ENCODE peak calls at places on chromosomes 3 and 15, in ten cellular contexts. J is IMR-90, U is heart right ventricle, W is tibial nerve, Z is GM23248, B is hepatocyte, X is neural progenitor cell, Y is H9, H is prostate gland, N is Caco-2. F is an unnamed sample.
A peak's percentile ranks its signal among the peaks of the same experiment; 100 is the strongest.

GRCh38 chr3:45034612-45035252 is 8.6 kb downstream of the CLEC3B start:
- DNase-seq in H (no peak), N (no peak), X (no peak), B (no peak), W (no peak), U (peak; percentile 67), J (no peak), Y (no peak), Z (no peak), F (peak; percentile 91)

GRCh38 chr3:197950661-197951029 is 655 bp downstream of the RPL35A start:
- DNase-seq in Y (no peak), X (peak; percentile 13), U (no peak), B (no peak), J (no peak), N (no peak), Z (no peak), H (no peak), W (no peak), F (no peak)

GRCh38 chr15:101089579-101090459 is 162.0 kb downstream of the CHSY1 start:
- DNase-seq in H (no peak), Y (no peak), Z (no peak), U (no peak), B (no peak), N (no peak), X (no peak), J (no peak), W (no peak), F (peak; percentile 65)

GRCh38 chr3:147701195-147701594 is 292.0 kb downstream of the ZIC1 start:
- DNase-seq in H (no peak), U (no peak), X (no peak), Z (peak; percentile 20), N (no peak), B (no peak), J (no peak), Y (no peak), W (peak; percentile 41), F (no peak)

GRCh38 chr3:39150803-39151631 is 2.4 kb downstream of the CSRNP1 start:
- DNase-seq in U (peak; percentile 80), W (peak; percentile 89), N (peak; percentile 75), Z (peak; percentile 96), J (peak; percentile 97), H (peak; percentile 71), B (peak; percentile 95), Y (peak; percentile 72), X (peak; percentile 76), F (peak; percentile 96)

GRCh38 chr3:120157681-120158080 is 63.4 kb upstream of the GSK3B start:
- DNase-seq in N (no peak), Y (no peak), Z (no peak), U (no peak), J (no peak), W (no peak), B (no peak), X (no peak), H (no peak), F (no peak)

GRCh38 chr3:70333080-70333479 is 20.6 kb upstream of the MDFIC2 start:
- DNase-seq in U (no peak), J (no peak), X (no peak), Y (no peak), W (no peak), Z (no peak), H (no peak), N (no peak), B (no peak), F (no peak)

GRCh38 chr15:66233487-66234415 is 19.8 kb downstream of the MEGF11 start:
- DNase-seq in X (peak; percentile 63), W (no peak), H (no peak), Z (peak; percentile 56), N (no peak), B (no peak), J (no peak), U (no peak), Y (peak; percentile 66), F (no peak)

GRCh38 chr3:193030276-193030675 is 112.6 kb upstream of the MB21D2 start:
- DNase-seq in B (no peak), Z (peak; percentile 15), N (no peak), U (no peak), Y (no peak), W (no peak), H (no peak), X (no peak), J (peak; percentile 42), F (no peak)

GRCh38 chr3:59456852-59457485 is 407.1 kb upstream of the CFAP20DC start:
- DNase-seq in Z (no peak), X (no peak), W (no peak), H (no peak), N (no peak), U (no peak), J (no peak), B (no peak), Y (no peak), F (no peak)

GRCh38 chr15:100879046-100879445 is 585 bp upstream of the ALDH1A3 start:
- DNase-seq in W (no peak), B (no peak), N (no peak), Z (peak; percentile 42), J (no peak), X (peak; percentile 65), U (no peak), Y (no peak), H (no peak), F (no peak)

GRCh38 chr3:187361835-187362234 is 6.3 kb upstream of the RTP4 start:
- DNase-seq in J (no peak), U (no peak), H (no peak), N (no peak), Z (no peak), B (no peak), Y (no peak), X (no peak), W (no peak), F (no peak)

GRCh38 chr3:127045435-127046045 is 62.6 kb downstream of the PLXNA1 start:
- DNase-seq in Y (no peak), W (no peak), X (no peak), U (no peak), Z (no peak), B (no peak), H (no peak), N (no peak), J (no peak), F (no peak)

GRCh38 chr3:9402410-9403228 is 5.2 kb downstream of the SETD5 start:
- DNase-seq in Y (peak; percentile 77), W (no peak), J (peak; percentile 52), B (peak; percentile 73), N (peak; percentile 82), Z (peak; percentile 52), X (peak; percentile 87), U (no peak), H (no peak), F (no peak)
- H3K4me1 ChIP-seq in Y (peaks cover 4% of the 10 kb centered on the region), W (peaks cover 61% of the 10 kb centered on the region), J (peaks cover 9% of the 10 kb centered on the region), B (peaks cover 59% of the 10 kb centered on the region), N (peaks cover 60% of the 10 kb centered on the region), Z (peaks cover 65% of the 10 kb centered on the region), X (peaks cover 55% of the 10 kb centered on the region), U (peaks cover 77% of the 10 kb centered on the region), H (peaks cover 34% of the 10 kb centered on the region), F (peaks cover 1% of the 10 kb centered on the region)

GRCh38 chr3:8485141-8485840 is 16.3 kb upstream of the LMCD1 start:
- DNase-seq in X (no peak), H (no peak), J (no peak), N (no peak), Y (no peak), Z (no peak), W (no peak), U (no peak), B (no peak), F (no peak)

GRCh38 chr3:8486434-8486833 is 15.2 kb upstream of the LMCD1 start:
- DNase-seq in X (no peak), U (no peak), J (no peak), Z (no peak), H (no peak), Y (no peak), N (no peak), B (no peak), W (no peak), F (no peak)

GRCh38 chr3:8485943-8486342 is 15.7 kb upstream of the LMCD1 start:
- DNase-seq in J (no peak), B (no peak), H (no peak), N (no peak), U (no peak), X (no peak), W (no peak), Y (no peak), Z (no peak), F (no peak)

GRCh38 chr3:8488436-8488835 is 13.2 kb upstream of the LMCD1 start:
- DNase-seq in Z (peak; percentile 77), W (no peak), U (no peak), Y (no peak), J (no peak), X (no peak), N (no peak), H (no peak), B (no peak), F (no peak)

GRCh38 chr3:8486945-8487344 is 14.7 kb upstream of the LMCD1 start:
- DNase-seq in W (no peak), N (peak; percentile 81), Y (no peak), B (peak; percentile 81), U (no peak), X (no peak), Z (no peak), H (no peak), J (no peak), F (no peak)
- H3K9me3 ChIP-seq in W (no peaks in the 10 kb centered on the region), N (no peaks in the 10 kb centered on the region), Y (no peaks in the 10 kb centered on the region), B (no peaks in the 10 kb centered on the region), U (no peaks in the 10 kb centered on the region), X (no peaks in the 10 kb centered on the region), Z (no peaks in the 10 kb centered on the region), H (no peaks in the 10 kb centered on the region), J (peaks cover 5% of the 10 kb centered on the region), F (no peaks in the 10 kb centered on the region)

GRCh38 chr3:130850846-130851245 is 43.0 kb upstream of the ATP2C1 start:
- DNase-seq in W (no peak), J (no peak), N (no peak), Z (no peak), U (no peak), H (peak; percentile 54), X (no peak), Y (no peak), B (no peak), F (no peak)
- H3K4me1 ChIP-seq in W (peaks cover 8% of the 10 kb centered on the region), J (no peaks in the 10 kb centered on the region), N (no peaks in the 10 kb centered on the region), Z (peaks cover 5% of the 10 kb centered on the region), U (peaks cover 11% of the 10 kb centered on the region), H (peaks cover 10% of the 10 kb centered on the region), X (peaks cover 22% of the 10 kb centered on the region), Y (peaks cover 8% of the 10 kb centered on the region), B (peaks cover 16% of the 10 kb centered on the region), F (no peaks in the 10 kb centered on the region)

DNA sequence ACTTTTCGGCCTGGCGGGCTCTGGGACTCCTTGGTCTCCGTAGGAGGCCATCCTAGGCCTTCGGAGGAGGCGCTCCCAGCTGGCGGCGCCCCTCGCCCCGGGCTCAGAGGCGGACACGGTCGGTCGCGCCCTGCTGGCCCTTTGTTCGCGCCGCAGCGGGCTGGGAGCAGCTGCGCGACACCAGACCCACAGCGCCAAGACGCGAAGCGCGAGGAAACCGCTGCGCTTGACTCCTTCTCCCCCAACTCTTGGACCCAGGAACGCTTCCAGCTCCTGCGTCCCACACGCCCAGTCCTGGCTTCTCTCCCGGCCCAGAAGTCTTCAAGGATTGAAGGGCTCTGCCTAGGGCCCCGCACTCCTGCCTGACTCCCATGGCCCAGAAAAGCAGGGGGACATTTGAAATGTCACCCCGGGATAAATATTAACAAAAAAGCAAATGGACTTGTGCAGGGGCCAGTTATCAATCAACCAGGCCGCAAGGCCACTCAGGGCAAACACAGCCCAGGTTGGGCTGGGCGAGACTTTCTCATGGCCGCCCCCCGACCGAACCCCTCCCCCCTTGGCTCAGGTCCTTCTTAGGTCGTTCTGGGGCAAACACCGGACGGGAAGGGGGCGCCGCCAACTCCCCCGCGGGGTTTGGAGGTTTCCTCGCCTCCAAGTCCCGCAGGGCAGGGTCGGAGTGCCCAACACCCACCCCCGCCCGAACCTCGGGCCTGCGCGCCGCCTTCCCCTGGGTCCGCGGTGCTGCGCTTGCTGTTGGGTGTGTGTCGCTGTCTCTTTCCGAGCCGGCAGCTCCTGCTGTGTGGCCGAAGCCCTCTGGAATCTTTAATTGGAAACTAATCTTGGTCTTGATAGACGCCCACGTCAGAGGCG is 5.1 kb downstream of the ONECUT1 start:
- DNase-seq in Z (no peak), N (no peak), B (no peak), W (no peak), J (no peak), Y (peak; percentile 49), X (peak; percentile 69), H (no peak), U (no peak), F (no peak)
- H3K9me3 ChIP-seq in Z (no peaks in the 10 kb centered on the region), N (no peaks in the 10 kb centered on the region), B (no peaks in the 10 kb centered on the region), W (no peaks in the 10 kb centered on the region), J (peaks cover 7% of the 10 kb centered on the region), Y (no peaks in the 10 kb centered on the region), X (no peaks in the 10 kb centered on the region), H (no peaks in the 10 kb centered on the region), U (no peaks in the 10 kb centered on the region), F (no peaks in the 10 kb centered on the region)

F was measured in aorta.